ENCODE peak calls at places on chromosomes 13 and 19, in seven cellular contexts. F is chondrocyte; Q is osteocyte; S is NCI-H1092; C is hypothalamus; H is naive thymus-derived CD4-positive, alpha-beta T cell; O is tibial nerve. V is an unnamed sample.

GRCh38 chr13:113880651-113881611 is 17.1 kb upstream of the GAS6 start:
- DNase-seq in F (no peak), Q (peak), S (no peak), C (no peak), H (no peak), O (no peak), V (no peak)

GRCh38 chr19:54415208-54415900 is at the start of gene TTYH1:
- DNase-seq in F (no peak), Q (no peak), S (no peak), C (peak), H (no peak), O (no peak), V (no peak)

GRCh38 chr19:21352830-21353229 is 6.0 kb upstream of the ZNF738 start:
- DNase-seq in F (no peak), Q (no peak), S (no peak), C (no peak), H (no peak), O (no peak), V (no peak)

GRCh38 chr19:54684537-54684936 is 21.8 kb downstream of the LILRB4 start:
- DNase-seq in F (no peak), Q (no peak), S (no peak), C (no peak), H (no peak), O (no peak), V (no peak)

GRCh38 chr13:30776661-30777060 is 41.3 kb downstream of the ALOX5AP start:
- DNase-seq in F (no peak), Q (no peak), S (no peak), C (no peak), H (no peak), O (no peak), V (no peak)

GRCh38 chr13:30382836-30383525 is 39.3 kb upstream of the UBE2L5 start:
- DNase-seq in F (no peak), Q (no peak), S (no peak), C (no peak), H (no peak), O (no peak), V (no peak)

GRCh38 chr13:49517461-49517860 is 21.7 kb downstream of the PHF11 start:
- DNase-seq in F (no peak), Q (no peak), S (no peak), C (no peak), H (no peak), O (no peak), V (no peak)

GRCh38 chr13:33348366-33348765 is 62.8 kb upstream of the STARD13 start:
- DNase-seq in F (no peak), Q (no peak), S (no peak), C (no peak), H (no peak), O (no peak), V (no peak)

GRCh38 chr19:9075064-9075964 is 11.5 kb upstream of the OR1M1 start:
- DNase-seq in F (no peak), Q (peak), S (no peak), C (peak), H (no peak), O (peak), V (peak)

GRCh38 chr19:33408538-33408937 is 35.0 kb downstream of the CEBPG start:
- DNase-seq in F (peak), Q (no peak), S (no peak), C (no peak), H (no peak), O (no peak), V (no peak)

GRCh38 chr19:34181111-34181864 is 9.0 kb downstream of the LSM14A start:
- DNase-seq in F (no peak), Q (no peak), S (no peak), C (no peak), H (no peak), O (no peak), V (no peak)

GRCh38 chr13:28338742-28339141 is 156.2 kb downstream of the FLT1 start:
- DNase-seq in F (no peak), Q (no peak), S (no peak), C (no peak), H (no peak), O (no peak), V (no peak)

GRCh38 chr19:37991841-37992248 is 84.8 kb downstream of the SIPA1L3 start:
- DNase-seq in F (no peak), Q (no peak), S (no peak), C (no peak), H (no peak), O (no peak), V (no peak)

GRCh38 chr13:99690426-99691189 is 189.3 kb downstream of the TM9SF2 start:
- DNase-seq in F (no peak), Q (no peak), S (no peak), C (no peak), H (no peak), O (no peak), V (no peak)

GRCh38 chr13:80214521-80214941 is 126.4 kb downstream of the SPRY2 start:
- DNase-seq in F (no peak), Q (no peak), S (no peak), C (no peak), H (no peak), O (no peak), V (no peak)

GRCh38 chr19:48192750-48193149 is 22.3 kb downstream of the ZSWIM9 start:
- DNase-seq in F (no peak), Q (no peak), S (no peak), C (no peak), H (no peak), O (no peak), V (no peak)

GRCh38 chr13:66618702-66619101 is 611.4 kb downstream of the PCDH9 start:
- DNase-seq in F (no peak), Q (no peak), S (peak), C (no peak), H (no peak), O (no peak), V (no peak)

GRCh38 chr19:46426506-46427162 is 2.1 kb downstream of the PNMA8C start:
- DNase-seq in F (no peak), Q (peak), S (peak), C (peak), H (no peak), O (peak), V (no peak)

GRCh38 chr13:34698953-34699352 is 243.1 kb upstream of the NBEA start:
- DNase-seq in F (no peak), Q (no peak), S (no peak), C (no peak), H (no peak), O (no peak), V (no peak)

GRCh38 chr19:1000591-1001537 is 645 bp downstream of the GRIN3B start:
- DNase-seq in F (no peak), Q (no peak), S (no peak), C (no peak), H (no peak), O (no peak), V (no peak)

GRCh38 chr13:90302113-90302512 is 1045.4 kb upstream of the MIR17HG start:
- DNase-seq in F (no peak), Q (no peak), S (no peak), C (no peak), H (no peak), O (no peak), V (no peak)

GRCh38 chr19:2702170-2703076 is at the start of gene GNG7:
- DNase-seq in F (peak), Q (peak), S (peak), C (peak), H (peak), O (peak), V (peak)

GRCh38 chr19:10852098-10852800 is 4.0 kb downstream of the C19orf38 start:
- DNase-seq in F (no peak), Q (no peak), S (no peak), C (no peak), H (no peak), O (no peak), V (no peak)

GRCh38 chr13:24119593-24120508 is 40.7 kb upstream of the SPATA13 start:
- DNase-seq in F (no peak), Q (no peak), S (no peak), C (no peak), H (no peak), O (no peak), V (no peak)

GRCh38 chr19:18809149-18809978 is 18.3 kb upstream of the COMP start:
- DNase-seq in F (no peak), Q (no peak), S (no peak), C (no peak), H (no peak), O (peak), V (no peak)

GRCh38 chr13:77113496-77113895 is 86.5 kb upstream of the FBXL3 start:
- DNase-seq in F (no peak), Q (no peak), S (no peak), C (no peak), H (no peak), O (no peak), V (no peak)

GRCh38 chr13:44292545-44292944 is 81.1 kb upstream of the SERP2 start:
- DNase-seq in F (no peak), Q (no peak), S (no peak), C (no peak), H (no peak), O (no peak), V (no peak)

GRCh38 chr13:40517486-40518311 is 148.7 kb downstream of the FOXO1 start:
- DNase-seq in F (no peak), Q (no peak), S (no peak), C (no peak), H (no peak), O (no peak), V (no peak)

GRCh38 chr19:34989248-34989797 is 10.8 kb upstream of the GRAMD1A start:
- DNase-seq in F (no peak), Q (no peak), S (no peak), C (no peak), H (no peak), O (no peak), V (no peak)

GRCh38 chr13:98972627-98973026 is 5.2 kb downstream of the DOCK9 start:
- DNase-seq in F (no peak), Q (no peak), S (no peak), C (no peak), H (no peak), O (no peak), V (no peak)

GRCh38 chr19:13689050-13689449 is 75.3 kb upstream of the MRI1 start:
- DNase-seq in F (no peak), Q (no peak), S (no peak), C (no peak), H (no peak), O (no peak), V (no peak)

GRCh38 chr13:50845211-50845610 is 1.7 kb upstream of the DLEU7 start:
- DNase-seq in F (no peak), Q (no peak), S (no peak), C (no peak), H (no peak), O (no peak), V (no peak)

GRCh38 chr19:23075031-23075733 is 41.6 kb upstream of the ZNF730 start:
- DNase-seq in F (peak), Q (peak), S (peak), C (peak), H (no peak), O (no peak), V (no peak)

GRCh38 chr13:51867062-51867461 is 5.3 kb downstream of the CCDC70 start:
- DNase-seq in F (no peak), Q (no peak), S (no peak), C (no peak), H (no peak), O (no peak), V (no peak)

GRCh38 chr13:50463662-50464061 is 379.8 kb downstream of the DLEU7 start:
- DNase-seq in F (no peak), Q (no peak), S (no peak), C (no peak), H (no peak), O (no peak), V (no peak)

GRCh38 chr13:112885782-112886268 is 83.2 kb upstream of the MCF2L start:
- DNase-seq in F (peak), Q (peak), S (peak), C (no peak), H (no peak), O (peak), V (peak)

GRCh38 chr19:48239582-48240141 is 16.1 kb downstream of the CARD8 start:
- DNase-seq in F (no peak), Q (no peak), S (no peak), C (no peak), H (no peak), O (no peak), V (no peak)

GRCh38 chr13:29441301-29441700 is 154.2 kb downstream of the SLC7A1 start:
- DNase-seq in F (no peak), Q (no peak), S (no peak), C (no peak), H (no peak), O (no peak), V (no peak)

GRCh38 chr19:17758528-17758927 is 7.3 kb downstream of the FCHO1 start:
- DNase-seq in F (no peak), Q (no peak), S (no peak), C (no peak), H (no peak), O (no peak), V (no peak)